ENCODE peak calls at places on chromosomes 4 and X, in nine cellular contexts. One of them, this sample, is unnamed.

GRCh38 chr4:186727977-186728519 is 4.4 kb upstream of the FAT1 start:
- DNase-seq in BE2C: no peak
- DNase-seq in cardiac muscle cell: peak; percentile 25
- DNase-seq in T-helper 2 cell: no peak
- DNase-seq in tibial artery: no peak
- DNase-seq in Right ventricle myocardium superior: no peak
- DNase-seq in tibial nerve: no peak
- DNase-seq in GM18507: no peak
- DNase-seq in AG08396: peak; percentile 26
- DNase-seq in this sample: no peak

GRCh38 chr4:165312506-165312905 is 15.0 kb upstream of the MSMO1 start:
- DNase-seq in BE2C: no peak
- DNase-seq in cardiac muscle cell: no peak
- DNase-seq in T-helper 2 cell: no peak
- DNase-seq in tibial artery: no peak
- DNase-seq in Right ventricle myocardium superior: no peak
- DNase-seq in tibial nerve: no peak
- DNase-seq in GM18507: no peak
- DNase-seq in AG08396: peak; percentile 14
- DNase-seq in this sample: no peak

GRCh38 chr4:18012115-18012806 is 9.3 kb downstream of the LCORL start:
- DNase-seq in BE2C: no peak
- DNase-seq in cardiac muscle cell: no peak
- DNase-seq in T-helper 2 cell: no peak
- DNase-seq in tibial artery: no peak
- DNase-seq in Right ventricle myocardium superior: no peak
- DNase-seq in tibial nerve: no peak
- DNase-seq in GM18507: no peak
- DNase-seq in AG08396: no peak
- DNase-seq in this sample: peak; percentile 18

GRCh38 chrX:152733261-152733975 is at the start of the genes CSAG1 and MAGEA12:
- DNase-seq in BE2C: no peak
- DNase-seq in cardiac muscle cell: no peak
- DNase-seq in T-helper 2 cell: no peak
- DNase-seq in tibial artery: no peak
- DNase-seq in Right ventricle myocardium superior: no peak
- DNase-seq in tibial nerve: no peak
- DNase-seq in GM18507: no peak
- DNase-seq in AG08396: no peak
- DNase-seq in this sample: peak; percentile 69

GRCh38 chr4:24754586-24754985 is 40.8 kb upstream of the SOD3 start:
- DNase-seq in BE2C: no peak
- DNase-seq in cardiac muscle cell: no peak
- DNase-seq in T-helper 2 cell: no peak
- DNase-seq in tibial artery: no peak
- DNase-seq in Right ventricle myocardium superior: no peak
- DNase-seq in tibial nerve: no peak
- DNase-seq in GM18507: no peak
- DNase-seq in AG08396: no peak
- DNase-seq in this sample: no peak

GRCh38 chr4:41212221-41213203 is 1.8 kb downstream of the APBB2 start:
- DNase-seq in BE2C: peak; percentile 56
- DNase-seq in cardiac muscle cell: peak; percentile 23
- DNase-seq in T-helper 2 cell: no peak
- DNase-seq in tibial artery: no peak
- DNase-seq in Right ventricle myocardium superior: no peak
- DNase-seq in tibial nerve: no peak
- DNase-seq in GM18507: no peak
- DNase-seq in AG08396: peak; percentile 59
- DNase-seq in this sample: peak; percentile 30

GRCh38 chrX:41381685-41382084 is 47.7 kb downstream of the DDX3X start:
- DNase-seq in BE2C: peak; percentile 68
- DNase-seq in cardiac muscle cell: no peak
- DNase-seq in T-helper 2 cell: no peak
- DNase-seq in tibial artery: peak; percentile 69
- DNase-seq in Right ventricle myocardium superior: peak; percentile 55
- DNase-seq in tibial nerve: no peak
- DNase-seq in GM18507: no peak
- DNase-seq in AG08396: peak; percentile 47
- DNase-seq in this sample: no peak

GRCh38 chr4:1042352-1043025 is 31.1 kb downstream of the FGFRL1 start:
- DNase-seq in BE2C: no peak
- DNase-seq in cardiac muscle cell: no peak
- DNase-seq in T-helper 2 cell: no peak
- DNase-seq in tibial artery: no peak
- DNase-seq in Right ventricle myocardium superior: no peak
- DNase-seq in tibial nerve: no peak
- DNase-seq in GM18507: no peak
- DNase-seq in AG08396: no peak
- DNase-seq in this sample: no peak

GRCh38 chrX:16160729-16161128 is 6.6 kb upstream of the MAGEB17 start:
- DNase-seq in BE2C: no peak
- DNase-seq in cardiac muscle cell: no peak
- DNase-seq in T-helper 2 cell: no peak
- DNase-seq in tibial artery: no peak
- DNase-seq in Right ventricle myocardium superior: no peak
- DNase-seq in tibial nerve: no peak
- DNase-seq in GM18507: no peak
- DNase-seq in AG08396: peak; percentile 86
- DNase-seq in this sample: no peak

GRCh38 chr4:85367815-85368214 is 107.1 kb upstream of the ARHGAP24 start:
- DNase-seq in BE2C: no peak
- DNase-seq in cardiac muscle cell: no peak
- DNase-seq in T-helper 2 cell: no peak
- DNase-seq in tibial artery: no peak
- DNase-seq in Right ventricle myocardium superior: no peak
- DNase-seq in tibial nerve: no peak
- DNase-seq in GM18507: no peak
- DNase-seq in AG08396: no peak
- DNase-seq in this sample: no peak

GRCh38 chr4:122917731-122918130 is 4.7 kb downstream of the NUDT6 start:
- DNase-seq in BE2C: no peak
- DNase-seq in cardiac muscle cell: no peak
- DNase-seq in T-helper 2 cell: no peak
- DNase-seq in tibial artery: no peak
- DNase-seq in Right ventricle myocardium superior: no peak
- DNase-seq in tibial nerve: no peak
- DNase-seq in GM18507: no peak
- DNase-seq in AG08396: no peak
- DNase-seq in this sample: no peak

GRCh38 chr4:130043796-130044195 is 947.8 kb downstream of the C4orf33 start:
- DNase-seq in BE2C: no peak
- DNase-seq in cardiac muscle cell: no peak
- DNase-seq in T-helper 2 cell: no peak
- DNase-seq in tibial artery: no peak
- DNase-seq in Right ventricle myocardium superior: no peak
- DNase-seq in tibial nerve: no peak
- DNase-seq in GM18507: peak; percentile 4
- DNase-seq in AG08396: no peak
- DNase-seq in this sample: no peak

GRCh38 chr4:173801876-173802713 is 272.1 kb upstream of the HAND2 start:
- DNase-seq in BE2C: no peak
- DNase-seq in cardiac muscle cell: no peak
- DNase-seq in T-helper 2 cell: no peak
- DNase-seq in tibial artery: no peak
- DNase-seq in Right ventricle myocardium superior: no peak
- DNase-seq in tibial nerve: no peak
- DNase-seq in GM18507: no peak
- DNase-seq in AG08396: no peak
- DNase-seq in this sample: peak; percentile 20

GRCh38 chr4:75698162-75698962 is 25.2 kb upstream of the G3BP2 start:
- DNase-seq in BE2C: no peak
- DNase-seq in cardiac muscle cell: no peak
- DNase-seq in T-helper 2 cell: no peak
- DNase-seq in tibial artery: no peak
- DNase-seq in Right ventricle myocardium superior: no peak
- DNase-seq in tibial nerve: no peak
- DNase-seq in GM18507: peak; percentile 25
- DNase-seq in AG08396: no peak
- DNase-seq in this sample: no peak

GRCh38 chr4:183873389-183874185 is 31.5 kb upstream of the STOX2 start:
- DNase-seq in BE2C: no peak
- DNase-seq in cardiac muscle cell: no peak
- DNase-seq in T-helper 2 cell: no peak
- DNase-seq in tibial artery: no peak
- DNase-seq in Right ventricle myocardium superior: no peak
- DNase-seq in tibial nerve: no peak
- DNase-seq in GM18507: no peak
- DNase-seq in AG08396: no peak
- DNase-seq in this sample: no peak

GRCh38 chrX:139734996-139735395 is 27.0 kb upstream of the MCF2 start:
- DNase-seq in BE2C: no peak
- DNase-seq in cardiac muscle cell: no peak
- DNase-seq in T-helper 2 cell: no peak
- DNase-seq in tibial artery: no peak
- DNase-seq in Right ventricle myocardium superior: no peak
- DNase-seq in tibial nerve: no peak
- DNase-seq in GM18507: no peak
- DNase-seq in AG08396: no peak
- DNase-seq in this sample: no peak

GRCh38 chrX:109049416-109049815 is 313.1 kb upstream of the IRS4 start:
- DNase-seq in BE2C: no peak
- DNase-seq in cardiac muscle cell: no peak
- DNase-seq in T-helper 2 cell: no peak
- DNase-seq in tibial artery: no peak
- DNase-seq in Right ventricle myocardium superior: no peak
- DNase-seq in tibial nerve: no peak
- DNase-seq in GM18507: no peak
- DNase-seq in AG08396: no peak
- DNase-seq in this sample: no peak

GRCh38 chr4:107693132-107693531 is 26.9 kb downstream of the PAPSS1 start:
- DNase-seq in BE2C: no peak
- DNase-seq in cardiac muscle cell: no peak
- DNase-seq in T-helper 2 cell: no peak
- DNase-seq in tibial artery: no peak
- DNase-seq in Right ventricle myocardium superior: no peak
- DNase-seq in tibial nerve: no peak
- DNase-seq in GM18507: no peak
- DNase-seq in AG08396: no peak
- DNase-seq in this sample: no peak

GRCh38 chr4:20565075-20565721 is 135.1 kb upstream of the PACRGL start:
- DNase-seq in BE2C: no peak
- DNase-seq in cardiac muscle cell: no peak
- DNase-seq in T-helper 2 cell: no peak
- DNase-seq in tibial artery: no peak
- DNase-seq in Right ventricle myocardium superior: no peak
- DNase-seq in tibial nerve: no peak
- DNase-seq in GM18507: no peak
- DNase-seq in AG08396: no peak
- DNase-seq in this sample: no peak

GRCh38 chrX:22365460-22365859 is 92.7 kb downstream of the CBLL2 start:
- DNase-seq in BE2C: no peak
- DNase-seq in cardiac muscle cell: no peak
- DNase-seq in T-helper 2 cell: no peak
- DNase-seq in tibial artery: no peak
- DNase-seq in Right ventricle myocardium superior: no peak
- DNase-seq in tibial nerve: no peak
- DNase-seq in GM18507: no peak
- DNase-seq in AG08396: peak; percentile 16
- DNase-seq in this sample: no peak